ENCODE peak calls at places on chromosomes 1 and 21, in five cellular contexts. L is NB4, R is PC-9, C is A549, B is IMR-90. E is an unnamed sample.

GRCh38 chr1:163730366-163730765 is 408.6 kb downstream of the NUF2 start:
- DNase-seq in C (no peak), B (no peak), R (no peak), L (no peak), E (peak; percentile 39)

GRCh38 chr1:154178856-154179811 is 12.8 kb downstream of the TPM3 start:
- DNase-seq in R (no peak), C (no peak), L (peak; percentile 42), B (no peak), E (no peak)

GRCh38 chr1:110421159-110421777 is 13.8 kb upstream of the LAMTOR5 start:
- DNase-seq in R (no peak), L (peak; percentile 50), C (no peak), B (peak; percentile 67), E (peak; percentile 37)

GRCh38 chr1:205709059-205709398 is 28.7 kb upstream of the SLC45A3 start:
- DNase-seq in C (no peak), R (no peak), L (no peak), B (peak; percentile 87), E (peak; percentile 67)

GRCh38 chr1:56566040-56566774 is 13.2 kb downstream of the PLPP3 start:
- DNase-seq in L (no peak), B (no peak), R (no peak), C (no peak), E (no peak)

GRCh38 chr1:59020151-59020997 is 236.5 kb upstream of the JUN start:
- DNase-seq in C (no peak), B (peak; percentile 86), R (peak; percentile 20), L (peak; percentile 85), E (peak; percentile 73)

GRCh38 chr1:202848191-202848542 is 37.4 kb downstream of the PCAT6 start:
- DNase-seq in C (no peak), B (peak; percentile 8), R (no peak), L (no peak), E (no peak)

GRCh38 chr1:20698195-20698910 is 19.5 kb downstream of the KIF17 start:
- DNase-seq in C (peak; percentile 37), L (no peak), B (peak; percentile 89), R (no peak), E (peak; percentile 78)

GRCh38 chr21:28485301-28486022 is 507.2 kb downstream of the LTN1 start:
- DNase-seq in B (peak; percentile 80), C (no peak), R (no peak), L (no peak), E (peak; percentile 85)

GRCh38 chr1:22338071-22338765 is 113.4 kb upstream of the ZBTB40 start:
- DNase-seq in B (no peak), C (no peak), R (no peak), L (no peak), E (no peak)

GRCh38 chr1:36151845-36152203 is 2.5 kb upstream of the TRAPPC3 start:
- DNase-seq in C (no peak), B (no peak), L (peak; percentile 76), R (no peak), E (no peak)

GRCh38 chr1:184610872-184611614 is 143.6 kb downstream of the EDEM3 start:
- DNase-seq in B (no peak), C (no peak), R (no peak), L (no peak), E (no peak)

GRCh38 chr1:32775640-32776337 is 41.4 kb downstream of the YARS1 start:
- DNase-seq in R (no peak), C (peak; percentile 37), B (peak; percentile 76), L (no peak), E (peak; percentile 64)

GRCh38 chr1:3258431-3259003 is 189.5 kb downstream of the PRDM16 start:
- DNase-seq in R (no peak), B (no peak), L (no peak), C (no peak), E (no peak)

GRCh38 chr1:22074803-22075202 is 22.3 kb downstream of the CDC42 start:
- DNase-seq in R (no peak), L (peak; percentile 48), B (no peak), C (no peak), E (no peak)

GRCh38 chr1:106249810-106250209 is 806.7 kb upstream of the PRMT6 start:
- DNase-seq in R (no peak), L (no peak), B (no peak), C (no peak), E (no peak)

GRCh38 chr1:106249365-106249764 is 807.1 kb upstream of the PRMT6 start:
- DNase-seq in L (no peak), C (no peak), R (no peak), B (no peak), E (no peak)

DNA sequence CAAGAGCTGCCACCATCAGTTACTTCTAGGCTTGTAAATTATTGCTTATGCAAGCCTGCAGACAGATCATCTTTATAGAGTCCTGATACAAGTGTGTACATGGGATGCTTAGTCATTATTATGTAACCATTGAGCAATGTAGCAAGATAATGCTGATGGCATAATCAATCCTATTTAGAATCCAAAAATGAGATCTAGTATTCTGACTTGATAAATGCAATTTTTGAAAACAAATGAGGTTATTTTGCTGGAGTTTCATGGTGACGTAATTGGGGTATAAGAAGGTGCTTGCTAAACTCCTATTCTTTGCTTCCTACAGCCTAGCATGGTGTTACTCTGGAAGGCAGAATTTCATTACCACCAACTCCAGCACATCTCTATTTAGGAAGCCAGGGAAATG is 801.7 kb upstream of the PRMT6 start:
- DNase-seq in B (no peak), R (no peak), C (no peak), L (peak; percentile 25), E (no peak)
- TF ChIP-seq CTCF in B (no peak), R (no peak), C (no peak), L (no peak), E (no peak)

GRCh38 chr21:44750675-44751025 is 39.3 kb upstream of the TSPEAR start:
- DNase-seq in L (no peak), C (no peak), R (no peak), B (no peak), E (no peak)

GRCh38 chr21:44749116-44749758 is 37.9 kb upstream of the TSPEAR start:
- DNase-seq in B (no peak), L (no peak), C (no peak), R (no peak), E (no peak)

GRCh38 chr21:44749759-44750674 is 38.6 kb upstream of the TSPEAR start:
- DNase-seq in L (no peak), B (no peak), R (no peak), C (no peak), E (no peak)

GRCh38 chr21:44751186-44751798 is 39.9 kb upstream of the TSPEAR start:
- DNase-seq in C (no peak), R (no peak), L (no peak), B (no peak), E (no peak)

GRCh38 chr21:44748621-44749020 is 37.2 kb upstream of the TSPEAR start:
- DNase-seq in R (no peak), L (no peak), B (no peak), C (no peak), E (no peak)
- H3K4me3 ChIP-seq in R (no peak overlapping the region), L (no peak overlapping the region), B (no peak overlapping the region), C (no peak overlapping the region), E (no peak overlapping the region)

DNA sequence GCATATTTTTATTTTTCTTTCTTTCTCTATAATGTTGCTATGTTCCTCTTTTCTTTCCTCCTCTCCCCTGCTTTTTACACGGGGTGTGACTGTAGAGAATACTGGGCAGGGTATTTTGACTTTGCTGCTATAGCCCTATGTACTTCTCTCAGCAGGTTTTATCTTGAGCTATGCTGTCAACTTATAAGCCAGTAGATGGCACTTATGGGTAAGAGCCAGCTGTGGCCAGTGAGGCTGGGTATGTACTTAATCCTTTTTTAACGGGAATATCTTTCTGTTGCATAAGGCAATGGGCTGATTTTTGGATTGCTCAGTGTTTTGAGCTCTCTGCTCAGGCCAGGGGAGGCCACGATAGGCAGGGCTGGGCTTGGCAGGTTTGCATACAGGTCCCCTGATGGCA is 99.0 kb downstream of the KCNK2 start:
- DNase-seq in L (peak; percentile 11), C (peak; percentile 4), B (no peak), R (no peak), E (no peak)
- TF ChIP-seq CTCF in L (no peak), C (no peak), B (no peak), R (peak; percentile 44), E (no peak)

DNA sequence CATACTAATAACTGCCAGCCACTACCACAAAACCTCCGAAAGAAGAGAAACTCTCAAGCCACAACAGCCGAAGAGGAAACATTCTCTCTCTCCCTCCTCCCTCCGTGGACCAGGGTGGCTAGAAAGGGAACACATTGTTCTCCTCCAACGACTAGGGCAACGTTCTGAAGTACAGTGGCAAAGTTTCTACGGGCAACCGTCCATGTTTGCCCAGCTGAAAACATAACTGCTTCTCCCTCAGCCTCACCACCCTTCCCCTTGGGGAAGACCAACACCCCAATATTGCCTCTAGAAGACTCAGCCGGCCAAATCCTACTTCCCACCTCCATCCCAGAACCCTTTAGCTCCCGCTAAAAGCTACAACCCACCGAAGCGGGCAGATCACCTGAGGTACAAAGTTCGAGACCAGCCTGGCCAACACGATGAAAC is 2.0 kb downstream of the GLUL start:
- DNase-seq in C (no peak), R (no peak), B (no peak), L (peak; percentile 67), E (peak; percentile 25)
- H3K4me3 ChIP-seq in C (no peak overlapping the region), R (peak overlapping the region; percentile 68), B (peak overlapping the region; percentile 91), L (peak overlapping the region; percentile 92), E (peak overlapping the region; percentile 86)

GRCh38 chr1:41450747-41451285 is 33.7 kb downstream of the EDN2 start:
- DNase-seq in L (no peak), C (no peak), R (no peak), B (no peak), E (no peak)
- TF ChIP-seq CTCF in L (no peak), C (no peak), R (no peak), B (no peak), E (no peak)

GRCh38 chr1:1419812-1420653 is 1.0 kb downstream of the ANKRD65 start:
- DNase-seq in R (no peak), C (no peak), B (no peak), L (no peak), E (no peak)

GRCh38 chr1:1418464-1419362 is 2.4 kb downstream of the ANKRD65 start:
- DNase-seq in C (no peak), R (no peak), L (no peak), B (no peak), E (no peak)

GRCh38 chr1:1420654-1421134 is 382 bp downstream of the ANKRD65 start:
- DNase-seq in L (no peak), B (no peak), C (no peak), R (no peak), E (no peak)

GRCh38 chr1:1421147-1421906 is at the start of gene ANKRD65:
- DNase-seq in B (no peak), R (peak; percentile 74), C (no peak), L (no peak), E (no peak)

GRCh38 chr1:1419363-1419811 is 1.7 kb downstream of the ANKRD65 start:
- DNase-seq in L (no peak), B (no peak), C (no peak), R (no peak), E (no peak)
- H3K4me3 ChIP-seq in L (no peak overlapping the region), B (no peak overlapping the region), C (no peak overlapping the region), R (no peak overlapping the region), E (no peak overlapping the region)

E was measured in AG10803.